ENCODE peak calls at places on chromosome 17, in six cellular contexts. B is body of pancreas; V is SJCRH30; K is Peyer's patch; F is CD4-positive, CD25-positive, alpha-beta regulatory T cell; L is WERI-Rb-1. M is an unnamed sample.

GRCh38 chr17:74773871-74774286 is 2.3 kb downstream of the NAT9 start:
- DNase-seq in K (no peak), F (no peak), B (no peak), V (no peak), L (no peak), M (no peak)

GRCh38 chr17:80000955-80001354 is 34.7 kb downstream of the TBC1D16 start:
- DNase-seq in B (no peak), F (no peak), V (no peak), L (no peak), K (no peak), M (no peak)

GRCh38 chr17:3974138-3974687 is 10.0 kb upstream of the ATP2A3 start:
- DNase-seq in L (no peak), F (no peak), V (no peak), K (no peak), B (no peak), M (no peak)

GRCh38 chr17:60392845-60393702 is 1.1 kb upstream of the USP32 start:
- DNase-seq in F (no peak), L (peak; percentile 21), K (peak; percentile 48), V (peak; percentile 73), B (peak; percentile 71), M (no peak)

GRCh38 chr17:142102-142661 is 4.8 kb downstream of the SCGB1C2 start:
- DNase-seq in B (peak; percentile 52), F (no peak), V (peak; percentile 37), L (peak; percentile 61), K (peak; percentile 14), M (peak; percentile 49)

GRCh38 chr17:11334493-11334892 is 93.5 kb downstream of the SHISA6 start:
- DNase-seq in F (no peak), B (no peak), K (no peak), L (no peak), V (no peak), M (no peak)

GRCh38 chr17:50903604-50904521 is 37.7 kb upstream of the TOB1 start:
- DNase-seq in B (no peak), K (no peak), V (peak; percentile 29), F (peak; percentile 68), L (no peak), M (no peak)

GRCh38 chr17:32627233-32628008 is 140.6 kb downstream of the CDK5R1 start:
- DNase-seq in K (no peak), F (no peak), L (no peak), V (peak; percentile 14), B (peak; percentile 47), M (no peak)

GRCh38 chr17:51428668-51429486 is 168.5 kb downstream of the UTP18 start:
- DNase-seq in K (no peak), L (peak; percentile 20), B (no peak), F (no peak), V (peak; percentile 15), M (no peak)

GRCh38 chr17:65446043-65446442 is 115.4 kb downstream of the AXIN2 start:
- DNase-seq in L (no peak), V (no peak), B (no peak), K (no peak), F (no peak), M (no peak)

GRCh38 chr17:78727057-78727456 is 55.0 kb downstream of the CYTH1 start:
- DNase-seq in K (no peak), L (no peak), V (no peak), B (no peak), F (no peak), M (no peak)

GRCh38 chr17:68238894-68239293 is 8.9 kb upstream of the AMZ2 start:
- DNase-seq in F (no peak), V (no peak), B (no peak), L (no peak), K (no peak), M (no peak)

GRCh38 chr17:41666336-41666680 is 22.4 kb upstream of the EIF1 start:
- DNase-seq in L (peak; percentile 44), K (peak; percentile 66), V (peak; percentile 78), F (no peak), B (peak; percentile 62), M (peak; percentile 59)

GRCh38 chr17:80835816-80836657 is 155.6 kb upstream of the CHMP6 start:
- DNase-seq in B (no peak), K (no peak), L (no peak), V (no peak), F (no peak), M (no peak)

GRCh38 chr17:70446446-70446845 is 277.1 kb downstream of the KCNJ2 start:
- DNase-seq in V (peak; percentile 1), L (no peak), F (no peak), K (no peak), B (no peak), M (no peak)

GRCh38 chr17:12664894-12665262 is 812 bp upstream of the MYOCD start:
- DNase-seq in K (no peak), B (no peak), L (no peak), V (no peak), F (no peak), M (no peak)

GRCh38 chr17:19714542-19715411 is 1.6 kb downstream of the SLC47A2 start:
- DNase-seq in K (no peak), F (no peak), V (no peak), L (no peak), B (peak; percentile 48), M (no peak)

GRCh38 chr17:60941028-60941427 is 263.4 kb downstream of the BCAS3 start:
- DNase-seq in F (no peak), B (peak; percentile 24), V (peak; percentile 31), K (no peak), L (no peak), M (no peak)

GRCh38 chr17:83183951-83184506 is 104.6 kb downstream of the METRNL start:
- DNase-seq in L (peak; percentile 3), K (peak; percentile 11), V (no peak), F (no peak), B (peak; percentile 4), M (peak; percentile 22)

GRCh38 chr17:41956522-41956921 is 10.1 kb upstream of the CNP start:
- DNase-seq in V (no peak), F (no peak), L (no peak), K (no peak), B (no peak), M (no peak)

GRCh38 chr17:42457107-42457787 is 1.4 kb upstream of the ATP6V0A1 start:
- DNase-seq in L (no peak), V (no peak), K (no peak), B (no peak), F (no peak), M (no peak)

GRCh38 chr17:75571197-75571884 is 16.3 kb upstream of the MYO15B start:
- DNase-seq in V (peak; percentile 62), F (no peak), L (no peak), B (no peak), K (peak; percentile 77), M (no peak)

GRCh38 chr17:40952675-40953074 is 14.1 kb downstream of the KRT39 start:
- DNase-seq in V (peak; percentile 20), L (no peak), B (no peak), F (no peak), K (no peak), M (no peak)

GRCh38 chr17:40399185-40399584 is 18.5 kb downstream of the TOP2A start:
- DNase-seq in L (no peak), K (no peak), B (no peak), F (peak; percentile 64), V (peak; percentile 68), M (no peak)

GRCh38 chr17:6686026-6686425 is 27.1 kb downstream of the SLC13A5 start:
- DNase-seq in V (no peak), F (no peak), L (no peak), B (no peak), K (no peak), M (no peak)

GRCh38 chr17:32020943-32021617 is 13.9 kb downstream of the LRRC37B start:
- DNase-seq in K (no peak), B (no peak), F (no peak), V (no peak), L (no peak), M (no peak)

GRCh38 chr17:61410100-61410551 is 10.5 kb downstream of the TBX2 start:
- DNase-seq in V (no peak), L (peak; percentile 51), B (no peak), F (no peak), K (no peak), M (peak; percentile 36)

GRCh38 chr17:32907583-32907982 is 20.4 kb upstream of the TMEM98 start:
- DNase-seq in V (no peak), B (peak; percentile 25), L (no peak), K (no peak), F (no peak), M (no peak)

GRCh38 chr17:75549246-75550138 is 24.0 kb downstream of the LLGL2 start:
- DNase-seq in F (no peak), L (peak; percentile 9), B (peak; percentile 94), K (no peak), V (peak; percentile 76), M (peak; percentile 69)

GRCh38 chr17:38579934-38580333 is 25.8 kb downstream of the SRCIN1 start:
- DNase-seq in F (no peak), K (no peak), B (peak; percentile 49), L (peak; percentile 78), V (peak; percentile 92), M (no peak)

DNA sequence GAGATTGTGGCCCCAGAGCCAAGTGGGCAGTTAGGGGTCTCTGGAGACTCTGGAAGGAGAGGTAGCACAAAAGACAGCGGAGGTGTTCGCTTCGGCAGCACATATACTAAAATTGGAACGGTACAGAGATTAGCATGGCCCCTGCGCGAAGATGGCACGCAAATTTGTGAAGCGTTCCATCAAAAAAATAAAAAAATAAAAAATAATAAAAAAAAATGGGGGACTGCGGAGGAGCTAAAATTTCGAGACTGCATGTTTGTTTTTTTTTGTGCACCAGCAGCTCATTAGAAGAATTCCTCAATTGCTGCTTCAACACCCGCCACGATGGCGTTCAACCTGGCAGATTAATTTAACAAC is 39.1 kb downstream of the IGF2BP1 start:
- DNase-seq in V (no peak), K (no peak), B (no peak), L (no peak), F (no peak), M (no peak)
- H3K4me3 ChIP-seq in V (no peak overlapping the region), K (no peak overlapping the region), B (no peak overlapping the region), L (no peak overlapping the region), F (no peak overlapping the region), M (no peak overlapping the region)

GRCh38 chr17:49901460-49902331 is 53.8 kb upstream of the TAC4 start:
- DNase-seq in K (no peak), L (no peak), B (peak; percentile 39), F (no peak), V (peak; percentile 18), M (peak; percentile 92)
- H3K27me3 ChIP-seq in K (no peaks in the 10 kb centered on the region), L (no peaks in the 10 kb centered on the region), B (no peaks in the 10 kb centered on the region), F (peaks cover 15% of the 10 kb centered on the region), V (peaks cover 48% of the 10 kb centered on the region), M (no peaks in the 10 kb centered on the region)

GRCh38 chr17:44871546-44871945 is 23.9 kb downstream of the HIGD1B start:
- DNase-seq in L (no peak), B (no peak), V (no peak), F (no peak), K (no peak), M (no peak)
- H3K4me3 ChIP-seq in L (no peak overlapping the region), B (no peak overlapping the region), V (no peak overlapping the region), F (no peak overlapping the region), K (no peak overlapping the region), M (no peak overlapping the region)

GRCh38 chr17:57966875-57967274 is 11.7 kb upstream of the CUEDC1 start:
- DNase-seq in V (no peak), F (no peak), B (no peak), K (no peak), L (peak; percentile 4), M (no peak)

GRCh38 chr17:57972151-57972550 is 15.9 kb downstream of the VEZF1 start:
- DNase-seq in F (no peak), B (no peak), L (peak; percentile 4), V (no peak), K (no peak), M (no peak)

GRCh38 chr17:57968456-57968855 is 13.2 kb upstream of the CUEDC1 start:
- DNase-seq in V (no peak), K (no peak), B (no peak), F (no peak), L (peak; percentile 8), M (no peak)

GRCh38 chr17:57971572-57971971 is 16.4 kb upstream of the CUEDC1 start:
- DNase-seq in F (no peak), V (no peak), L (peak; percentile 40), B (no peak), K (no peak), M (no peak)

GRCh38 chr17:57970706-57971105 is 15.5 kb upstream of the CUEDC1 start:
- DNase-seq in B (no peak), L (peak; percentile 3), V (no peak), F (no peak), K (no peak), M (no peak)
- H3K27me3 ChIP-seq in B (no peaks in the 10 kb centered on the region), L (no peaks in the 10 kb centered on the region), V (no peaks in the 10 kb centered on the region), F (no peaks in the 10 kb centered on the region), K (no peaks in the 10 kb centered on the region), M (no peaks in the 10 kb centered on the region)